ENCODE peak calls at places on chromosomes 6 and 20, in ten cellular contexts. P is OCI-M1; J is stimulated activated CD8-positive, alpha-beta memory T cell treated with anti-CD3 and anti-CD28 coated beads, Interleukin-15, amount 100 ng/mL, for 1 hour; V is osteocyte; Q is foreskin fibroblast; W is activated CD8-positive, alpha-beta memory T cell treated with anti-CD3 and anti-CD28 coated beads, Interleukin-2, amount 10 ng/mL, durations not matched to agents 7 days and 5 days; C is OCI-LY7; K is activated naive CD4-positive, alpha-beta T cell treated with Interleukin-2 at 50 U/mL for 16 hours; M is DMS79 treated with DMSO at 0.1 percent for 48 hours; T is H54. N is an unnamed sample.

GRCh38 chr6:85241515-85241914 is 208.4 kb upstream of the NT5E start:
- DNase-seq in P (no peak), J (no peak), V (no peak), Q (no peak), W (no peak), C (no peak), K (no peak), M (no peak), T (no peak), N (no peak)

GRCh38 chr20:1804129-1804503 is 91.1 kb upstream of the SIRPA start:
- DNase-seq in P (no peak), J (no peak), V (no peak), Q (no peak), W (no peak), C (no peak), K (no peak), M (no peak), T (no peak), N (peak)

GRCh38 chr20:3121271-3121911 is 36.9 kb upstream of the AVP start:
- DNase-seq in P (no peak), J (no peak), V (no peak), Q (no peak), W (no peak), C (no peak), K (no peak), M (no peak), T (no peak), N (no peak)

GRCh38 chr6:144581807-144582537 is 296.8 kb downstream of the UTRN start:
- DNase-seq in P (peak), J (no peak), V (no peak), Q (peak), W (peak), C (peak), K (peak), M (no peak), T (no peak), N (peak)

GRCh38 chr6:2658788-2659187 is 91.9 kb downstream of the MYLK4 start:
- DNase-seq in P (peak), J (no peak), V (no peak), Q (no peak), W (no peak), C (peak), K (no peak), M (no peak), T (peak), N (peak)

GRCh38 chr20:36951198-36951976 is at the start of gene SAMHD1:
- DNase-seq in P (peak), J (peak), V (peak), Q (peak), W (peak), C (peak), K (peak), M (peak), T (peak), N (peak)

GRCh38 chr20:48339147-48339985 is 488.4 kb downstream of the PREX1 start:
- DNase-seq in P (no peak), J (no peak), V (no peak), Q (peak), W (no peak), C (no peak), K (no peak), M (no peak), T (peak), N (no peak)

GRCh38 chr20:7776148-7776547 is 164.1 kb downstream of the HAO1 start:
- DNase-seq in P (no peak), J (no peak), V (no peak), Q (no peak), W (no peak), C (peak), K (no peak), M (no peak), T (no peak), N (no peak)

GRCh38 chr6:77368660-77369313 is 94.5 kb downstream of the HTR1B start:
- DNase-seq in P (no peak), J (no peak), V (no peak), Q (peak), W (no peak), C (no peak), K (no peak), M (no peak), T (peak), N (no peak)

GRCh38 chr6:39887692-39888450 is 46.4 kb downstream of the MOCS1 start:
- DNase-seq in P (no peak), J (no peak), V (peak), Q (peak), W (no peak), C (no peak), K (no peak), M (no peak), T (peak), N (no peak)

GRCh38 chr6:19052219-19052618 is 665.1 kb downstream of the RNF144B start:
- DNase-seq in P (no peak), J (no peak), V (no peak), Q (no peak), W (no peak), C (no peak), K (no peak), M (no peak), T (no peak), N (no peak)

GRCh38 chr6:26158581-26159416 is 71.6 kb downstream of the HFE start:
- DNase-seq in P (peak), J (no peak), V (no peak), Q (no peak), W (peak), C (peak), K (peak), M (peak), T (no peak), N (peak)

GRCh38 chr20:59783020-59784010 is 150.1 kb downstream of the SYCP2 start:
- DNase-seq in P (peak), J (no peak), V (peak), Q (peak), W (peak), C (peak), K (peak), M (peak), T (peak), N (peak)

GRCh38 chr6:102137859-102138258 is 744.4 kb downstream of the GRIK2 start:
- DNase-seq in P (no peak), J (no peak), V (no peak), Q (no peak), W (no peak), C (no peak), K (no peak), M (no peak), T (no peak), N (no peak)

GRCh38 chr20:381581-382290 is 1.2 kb downstream of the TRIB3 start:
- DNase-seq in P (peak), J (peak), V (peak), Q (peak), W (peak), C (peak), K (peak), M (peak), T (no peak), N (peak)

GRCh38 chr6:79694156-79694555 is 63.0 kb downstream of the SH3BGRL2 start:
- DNase-seq in P (no peak), J (no peak), V (no peak), Q (no peak), W (no peak), C (no peak), K (no peak), M (no peak), T (no peak), N (no peak)

GRCh38 chr6:149750136-149750609 is 632 bp downstream of the PCMT1 start:
- DNase-seq in P (peak), J (peak), V (peak), Q (peak), W (peak), C (peak), K (peak), M (peak), T (peak), N (peak)

GRCh38 chr20:46970937-46971630 is 76.4 kb downstream of the EYA2 start:
- DNase-seq in P (peak), J (no peak), V (no peak), Q (peak), W (no peak), C (peak), K (no peak), M (no peak), T (peak), N (peak)

GRCh38 chr20:38143646-38144554 is 21.2 kb downstream of the TGM2 start:
- DNase-seq in P (peak), J (no peak), V (no peak), Q (peak), W (no peak), C (no peak), K (no peak), M (no peak), T (peak), N (no peak)

GRCh38 chr6:100721256-100721655 is 159.9 kb downstream of the ASCC3 start:
- DNase-seq in P (peak), J (no peak), V (no peak), Q (peak), W (no peak), C (no peak), K (no peak), M (no peak), T (no peak), N (no peak)

GRCh38 chr6:157908369-157909281 is 73.0 kb upstream of the SYNJ2 start:
- DNase-seq in P (peak), J (no peak), V (no peak), Q (no peak), W (no peak), C (no peak), K (no peak), M (no peak), T (no peak), N (no peak)

N was measured in Karpas-422.